ENCODE peak calls at places on chromosomes 13 and 19, in ten cellular contexts. One of them, this sample, is unnamed.

GRCh38 chr19:29583196-29584006 is 22.7 kb upstream of the POP4 start:
- DNase-seq in astrocyte of the cerebellum: no peak
- DNase-seq in Caki2: peak
- DNase-seq in CD8-positive, alpha-beta memory T cell: no peak
- DNase-seq in testis: no peak
- DNase-seq in thoracic aorta: no peak
- DNase-seq in GM03348: peak
- DNase-seq in AG10803: peak
- DNase-seq in iPS-NIHi11: no peak
- DNase-seq in SJCRH30: no peak
- DNase-seq in this sample: no peak

GRCh38 chr13:111175372-111175771 is 60.3 kb downstream of the ARHGEF7 start:
- DNase-seq in SJCRH30: no peak
- DNase-seq in testis: no peak
- DNase-seq in astrocyte of the cerebellum: no peak
- DNase-seq in Caki2: no peak
- DNase-seq in iPS-NIHi11: no peak
- DNase-seq in thoracic aorta: no peak
- DNase-seq in AG10803: no peak
- DNase-seq in GM03348: no peak
- DNase-seq in CD8-positive, alpha-beta memory T cell: no peak
- DNase-seq in this sample: no peak

GRCh38 chr13:72696590-72696989 is 30.8 kb downstream of the MZT1 start:
- DNase-seq in GM03348: peak
- DNase-seq in thoracic aorta: no peak
- DNase-seq in astrocyte of the cerebellum: peak
- DNase-seq in Caki2: no peak
- DNase-seq in CD8-positive, alpha-beta memory T cell: no peak
- DNase-seq in testis: no peak
- DNase-seq in iPS-NIHi11: no peak
- DNase-seq in SJCRH30: no peak
- DNase-seq in AG10803: peak
- DNase-seq in this sample: no peak

GRCh38 chr19:11096210-11096841 is 7.1 kb downstream of the LDLR start:
- DNase-seq in GM03348: peak
- DNase-seq in CD8-positive, alpha-beta memory T cell: no peak
- DNase-seq in Caki2: peak
- DNase-seq in AG10803: peak
- DNase-seq in testis: peak
- DNase-seq in SJCRH30: no peak
- DNase-seq in thoracic aorta: no peak
- DNase-seq in astrocyte of the cerebellum: peak
- DNase-seq in iPS-NIHi11: no peak
- DNase-seq in this sample: no peak

GRCh38 chr19:1038995-1039645 is 787 bp upstream of the ABCA7 start:
- DNase-seq in SJCRH30: no peak
- DNase-seq in astrocyte of the cerebellum: no peak
- DNase-seq in AG10803: peak
- DNase-seq in iPS-NIHi11: no peak
- DNase-seq in CD8-positive, alpha-beta memory T cell: peak
- DNase-seq in testis: no peak
- DNase-seq in Caki2: no peak
- DNase-seq in GM03348: no peak
- DNase-seq in thoracic aorta: no peak
- DNase-seq in this sample: no peak

GRCh38 chr13:20796791-20797513 is 23.2 kb upstream of the EEF1AKMT1 start:
- DNase-seq in SJCRH30: no peak
- DNase-seq in iPS-NIHi11: no peak
- DNase-seq in AG10803: peak
- DNase-seq in CD8-positive, alpha-beta memory T cell: no peak
- DNase-seq in Caki2: no peak
- DNase-seq in astrocyte of the cerebellum: no peak
- DNase-seq in thoracic aorta: no peak
- DNase-seq in GM03348: peak
- DNase-seq in testis: no peak
- DNase-seq in this sample: no peak

GRCh38 chr19:48877900-48878218 is 5.6 kb downstream of the PPP1R15A start:
- DNase-seq in SJCRH30: no peak
- DNase-seq in thoracic aorta: no peak
- DNase-seq in iPS-NIHi11: no peak
- DNase-seq in AG10803: peak
- DNase-seq in CD8-positive, alpha-beta memory T cell: peak
- DNase-seq in astrocyte of the cerebellum: no peak
- DNase-seq in GM03348: no peak
- DNase-seq in testis: no peak
- DNase-seq in Caki2: no peak
- DNase-seq in this sample: no peak

GRCh38 chr13:28476919-28477708 is 17.8 kb downstream of the FLT1 start:
- DNase-seq in thoracic aorta: no peak
- DNase-seq in CD8-positive, alpha-beta memory T cell: no peak
- DNase-seq in iPS-NIHi11: no peak
- DNase-seq in AG10803: no peak
- DNase-seq in astrocyte of the cerebellum: no peak
- DNase-seq in GM03348: no peak
- DNase-seq in Caki2: no peak
- DNase-seq in SJCRH30: no peak
- DNase-seq in testis: no peak
- DNase-seq in this sample: no peak

GRCh38 chr19:47582320-47582909 is 9.5 kb upstream of the ZNF541 start:
- DNase-seq in Caki2: no peak
- DNase-seq in astrocyte of the cerebellum: no peak
- DNase-seq in thoracic aorta: no peak
- DNase-seq in AG10803: peak
- DNase-seq in SJCRH30: no peak
- DNase-seq in testis: peak
- DNase-seq in GM03348: peak
- DNase-seq in iPS-NIHi11: no peak
- DNase-seq in CD8-positive, alpha-beta memory T cell: no peak
- DNase-seq in this sample: no peak

GRCh38 chr19:44723299-44723951 is 24.5 kb downstream of the CEACAM16 start:
- DNase-seq in testis: no peak
- DNase-seq in GM03348: no peak
- DNase-seq in thoracic aorta: no peak
- DNase-seq in astrocyte of the cerebellum: no peak
- DNase-seq in Caki2: peak
- DNase-seq in CD8-positive, alpha-beta memory T cell: no peak
- DNase-seq in iPS-NIHi11: no peak
- DNase-seq in SJCRH30: no peak
- DNase-seq in AG10803: no peak
- DNase-seq in this sample: no peak

GRCh38 chr13:29737061-29737460 is 113.4 kb downstream of the UBL3 start:
- DNase-seq in thoracic aorta: no peak
- DNase-seq in astrocyte of the cerebellum: no peak
- DNase-seq in iPS-NIHi11: no peak
- DNase-seq in testis: no peak
- DNase-seq in GM03348: no peak
- DNase-seq in Caki2: no peak
- DNase-seq in CD8-positive, alpha-beta memory T cell: no peak
- DNase-seq in AG10803: no peak
- DNase-seq in SJCRH30: no peak
- DNase-seq in this sample: no peak

GRCh38 chr19:17504456-17504855 is 7.0 kb upstream of the PGLS start:
- DNase-seq in astrocyte of the cerebellum: no peak
- DNase-seq in Caki2: no peak
- DNase-seq in GM03348: no peak
- DNase-seq in CD8-positive, alpha-beta memory T cell: no peak
- DNase-seq in testis: no peak
- DNase-seq in AG10803: no peak
- DNase-seq in thoracic aorta: no peak
- DNase-seq in SJCRH30: no peak
- DNase-seq in iPS-NIHi11: no peak
- DNase-seq in this sample: no peak

GRCh38 chr13:73422973-73423372 is 364.2 kb downstream of the KLF5 start:
- DNase-seq in iPS-NIHi11: no peak
- DNase-seq in testis: no peak
- DNase-seq in thoracic aorta: no peak
- DNase-seq in astrocyte of the cerebellum: no peak
- DNase-seq in SJCRH30: no peak
- DNase-seq in CD8-positive, alpha-beta memory T cell: no peak
- DNase-seq in AG10803: no peak
- DNase-seq in Caki2: no peak
- DNase-seq in GM03348: no peak
- DNase-seq in this sample: no peak

GRCh38 chr13:19305434-19305833 is 123.8 kb upstream of the TUBA3C start:
- DNase-seq in astrocyte of the cerebellum: no peak
- DNase-seq in CD8-positive, alpha-beta memory T cell: no peak
- DNase-seq in AG10803: no peak
- DNase-seq in SJCRH30: no peak
- DNase-seq in iPS-NIHi11: no peak
- DNase-seq in Caki2: no peak
- DNase-seq in testis: no peak
- DNase-seq in thoracic aorta: no peak
- DNase-seq in GM03348: no peak
- DNase-seq in this sample: no peak

GRCh38 chr19:32662186-32662585 is 12.8 kb downstream of the ANKRD27 start:
- DNase-seq in Caki2: no peak
- DNase-seq in thoracic aorta: no peak
- DNase-seq in testis: no peak
- DNase-seq in GM03348: no peak
- DNase-seq in CD8-positive, alpha-beta memory T cell: no peak
- DNase-seq in iPS-NIHi11: no peak
- DNase-seq in SJCRH30: no peak
- DNase-seq in astrocyte of the cerebellum: no peak
- DNase-seq in AG10803: peak
- DNase-seq in this sample: no peak

GRCh38 chr13:71866173-71867091 is 572 bp downstream of the DACH1 start:
- DNase-seq in Caki2: peak
- DNase-seq in AG10803: no peak
- DNase-seq in iPS-NIHi11: peak
- DNase-seq in CD8-positive, alpha-beta memory T cell: no peak
- DNase-seq in astrocyte of the cerebellum: no peak
- DNase-seq in testis: no peak
- DNase-seq in GM03348: peak
- DNase-seq in SJCRH30: peak
- DNase-seq in thoracic aorta: no peak
- DNase-seq in this sample: peak

GRCh38 chr13:51759240-51759639 is 44.7 kb downstream of the DHRS12 start:
- DNase-seq in CD8-positive, alpha-beta memory T cell: no peak
- DNase-seq in iPS-NIHi11: no peak
- DNase-seq in GM03348: no peak
- DNase-seq in SJCRH30: no peak
- DNase-seq in testis: no peak
- DNase-seq in AG10803: no peak
- DNase-seq in thoracic aorta: no peak
- DNase-seq in astrocyte of the cerebellum: no peak
- DNase-seq in Caki2: no peak
- DNase-seq in this sample: no peak

GRCh38 chr13:43085545-43085944 is 62.2 kb downstream of the DNAJC15 start:
- DNase-seq in GM03348: peak
- DNase-seq in iPS-NIHi11: no peak
- DNase-seq in CD8-positive, alpha-beta memory T cell: no peak
- DNase-seq in SJCRH30: no peak
- DNase-seq in Caki2: peak
- DNase-seq in astrocyte of the cerebellum: peak
- DNase-seq in thoracic aorta: no peak
- DNase-seq in AG10803: peak
- DNase-seq in testis: no peak
- DNase-seq in this sample: peak

GRCh38 chr13:46675016-46675415 is 121.9 kb downstream of the ESD start:
- DNase-seq in astrocyte of the cerebellum: no peak
- DNase-seq in SJCRH30: no peak
- DNase-seq in testis: no peak
- DNase-seq in iPS-NIHi11: no peak
- DNase-seq in thoracic aorta: no peak
- DNase-seq in GM03348: no peak
- DNase-seq in CD8-positive, alpha-beta memory T cell: no peak
- DNase-seq in Caki2: no peak
- DNase-seq in AG10803: no peak
- DNase-seq in this sample: no peak

GRCh38 chr19:31139871-31140505 is 209.2 kb downstream of the TSHZ3 start:
- DNase-seq in iPS-NIHi11: no peak
- DNase-seq in thoracic aorta: no peak
- DNase-seq in CD8-positive, alpha-beta memory T cell: no peak
- DNase-seq in Caki2: peak
- DNase-seq in SJCRH30: no peak
- DNase-seq in AG10803: peak
- DNase-seq in astrocyte of the cerebellum: no peak
- DNase-seq in GM03348: peak
- DNase-seq in testis: no peak
- DNase-seq in this sample: no peak

This sample was measured in Ammon's horn.